ENCODE peak calls at places on chromosomes 5 and 9, in eight cellular contexts. One of them, this sample, is unnamed.

GRCh38 chr5:41392016-41392415 is 118.4 kb downstream of the PLCXD3 start:
- DNase-seq in IMR-90: no peak
- DNase-seq in PC-3: peak; percentile 79
- DNase-seq in neural progenitor cell: no peak
- DNase-seq in colonic mucosa: no peak
- DNase-seq in HCT116: no peak
- DNase-seq in H9: no peak
- DNase-seq in DND-41: no peak
- DNase-seq in this sample: no peak

GRCh38 chr5:22391956-22392355 is 461.2 kb downstream of the CDH12 start:
- DNase-seq in DND-41: no peak
- DNase-seq in neural progenitor cell: no peak
- DNase-seq in colonic mucosa: no peak
- DNase-seq in H9: no peak
- DNase-seq in PC-3: peak; percentile 11
- DNase-seq in IMR-90: no peak
- DNase-seq in HCT116: no peak
- DNase-seq in this sample: no peak

GRCh38 chr5:75461679-75462078 is 49.8 kb downstream of the CERT1 start:
- DNase-seq in H9: no peak
- DNase-seq in PC-3: no peak
- DNase-seq in DND-41: no peak
- DNase-seq in colonic mucosa: no peak
- DNase-seq in HCT116: no peak
- DNase-seq in neural progenitor cell: no peak
- DNase-seq in IMR-90: peak; percentile 44
- DNase-seq in this sample: no peak

GRCh38 chr5:58188287-58188651 is 271.6 kb downstream of the PLK2 start:
- DNase-seq in neural progenitor cell: peak; percentile 27
- DNase-seq in colonic mucosa: no peak
- DNase-seq in PC-3: peak; percentile 84
- DNase-seq in H9: no peak
- DNase-seq in IMR-90: peak; percentile 70
- DNase-seq in HCT116: peak; percentile 55
- DNase-seq in DND-41: no peak
- DNase-seq in this sample: no peak

GRCh38 chr5:179487145-179487544 is 63.2 kb upstream of the RUFY1 start:
- DNase-seq in DND-41: no peak
- DNase-seq in neural progenitor cell: no peak
- DNase-seq in H9: no peak
- DNase-seq in IMR-90: no peak
- DNase-seq in colonic mucosa: no peak
- DNase-seq in HCT116: no peak
- DNase-seq in PC-3: no peak
- DNase-seq in this sample: no peak

GRCh38 chr5:165858118-165858517 is 2352.7 kb downstream of the MAT2B start:
- DNase-seq in colonic mucosa: no peak
- DNase-seq in H9: no peak
- DNase-seq in neural progenitor cell: no peak
- DNase-seq in HCT116: no peak
- DNase-seq in IMR-90: no peak
- DNase-seq in PC-3: no peak
- DNase-seq in DND-41: peak; percentile 13
- DNase-seq in this sample: no peak

GRCh38 chr5:71651554-71651953 is 64.4 kb downstream of the MCCC2 start:
- DNase-seq in neural progenitor cell: no peak
- DNase-seq in DND-41: no peak
- DNase-seq in HCT116: no peak
- DNase-seq in colonic mucosa: no peak
- DNase-seq in IMR-90: no peak
- DNase-seq in H9: no peak
- DNase-seq in PC-3: no peak
- DNase-seq in this sample: no peak

GRCh38 chr5:62593331-62593730 is 14.7 kb downstream of the LRRC70 start:
- DNase-seq in neural progenitor cell: no peak
- DNase-seq in IMR-90: peak; percentile 52
- DNase-seq in DND-41: no peak
- DNase-seq in HCT116: no peak
- DNase-seq in PC-3: no peak
- DNase-seq in colonic mucosa: no peak
- DNase-seq in H9: no peak
- DNase-seq in this sample: no peak

GRCh38 chr9:15401266-15401665 is 21.4 kb upstream of the SNAPC3 start:
- DNase-seq in H9: no peak
- DNase-seq in colonic mucosa: no peak
- DNase-seq in IMR-90: peak; percentile 32
- DNase-seq in DND-41: no peak
- DNase-seq in HCT116: no peak
- DNase-seq in PC-3: no peak
- DNase-seq in neural progenitor cell: no peak
- DNase-seq in this sample: no peak

GRCh38 chr5:149271717-149272558 is at the start of gene AFAP1L1:
- DNase-seq in DND-41: no peak
- DNase-seq in HCT116: peak; percentile 23
- DNase-seq in PC-3: peak; percentile 80
- DNase-seq in neural progenitor cell: peak; percentile 70
- DNase-seq in H9: peak; percentile 59
- DNase-seq in colonic mucosa: peak; percentile 50
- DNase-seq in IMR-90: peak; percentile 46
- DNase-seq in this sample: peak; percentile 85

GRCh38 chr5:76942581-76942980 is 10.3 kb upstream of the CRHBP start:
- DNase-seq in PC-3: no peak
- DNase-seq in neural progenitor cell: no peak
- DNase-seq in DND-41: no peak
- DNase-seq in HCT116: no peak
- DNase-seq in colonic mucosa: no peak
- DNase-seq in H9: no peak
- DNase-seq in IMR-90: peak; percentile 81
- DNase-seq in this sample: no peak

GRCh38 chr5:1497795-1498622 is 25.8 kb downstream of the LPCAT1 start:
- DNase-seq in neural progenitor cell: no peak
- DNase-seq in colonic mucosa: no peak
- DNase-seq in HCT116: no peak
- DNase-seq in IMR-90: no peak
- DNase-seq in DND-41: no peak
- DNase-seq in H9: no peak
- DNase-seq in PC-3: no peak
- DNase-seq in this sample: no peak
- H3K9ac ChIP-seq in neural progenitor cell: no peak overlapping the region
- H3K9ac ChIP-seq in colonic mucosa: no peak overlapping the region
- H3K9ac ChIP-seq in HCT116: no peak overlapping the region
- H3K9ac ChIP-seq in IMR-90: no peak overlapping the region
- H3K9ac ChIP-seq in DND-41: no peak overlapping the region
- H3K9ac ChIP-seq in H9: no peak overlapping the region
- H3K9ac ChIP-seq in PC-3: no peak overlapping the region
- H3K9ac ChIP-seq in this sample: no peak overlapping the region

GRCh38 chr9:95024097-95024671 is 293.3 kb downstream of the FANCC start:
- DNase-seq in colonic mucosa: no peak
- DNase-seq in HCT116: no peak
- DNase-seq in H9: peak; percentile 47
- DNase-seq in PC-3: peak; percentile 20
- DNase-seq in IMR-90: no peak
- DNase-seq in neural progenitor cell: peak; percentile 40
- DNase-seq in DND-41: no peak
- DNase-seq in this sample: peak; percentile 65
- TF ChIP-seq CTCF in colonic mucosa: no peak
- TF ChIP-seq CTCF in HCT116: no peak
- TF ChIP-seq CTCF in H9: no peak
- TF ChIP-seq CTCF in PC-3: peak; percentile 14
- TF ChIP-seq CTCF in IMR-90: no peak
- TF ChIP-seq CTCF in neural progenitor cell: no peak
- TF ChIP-seq CTCF in DND-41: no peak
- TF ChIP-seq CTCF in this sample: no peak

GRCh38 chr9:98974106-98974505 is 30.4 kb downstream of the COL15A1 start:
- DNase-seq in colonic mucosa: no peak
- DNase-seq in H9: no peak
- DNase-seq in DND-41: no peak
- DNase-seq in IMR-90: no peak
- DNase-seq in PC-3: no peak
- DNase-seq in neural progenitor cell: no peak
- DNase-seq in HCT116: no peak
- DNase-seq in this sample: no peak

GRCh38 chr9:98973546-98973921 is 29.8 kb downstream of the COL15A1 start:
- DNase-seq in HCT116: no peak
- DNase-seq in neural progenitor cell: no peak
- DNase-seq in H9: no peak
- DNase-seq in colonic mucosa: no peak
- DNase-seq in IMR-90: no peak
- DNase-seq in DND-41: no peak
- DNase-seq in PC-3: no peak
- DNase-seq in this sample: no peak

GRCh38 chr9:98975838-98976237 is 32.1 kb downstream of the COL15A1 start:
- DNase-seq in HCT116: no peak
- DNase-seq in PC-3: no peak
- DNase-seq in colonic mucosa: no peak
- DNase-seq in IMR-90: no peak
- DNase-seq in DND-41: no peak
- DNase-seq in neural progenitor cell: no peak
- DNase-seq in H9: no peak
- DNase-seq in this sample: no peak

GRCh38 chr9:98974994-98975712 is 31.4 kb downstream of the COL15A1 start:
- DNase-seq in neural progenitor cell: peak; percentile 91
- DNase-seq in HCT116: peak; percentile 61
- DNase-seq in colonic mucosa: peak; percentile 89
- DNase-seq in PC-3: peak; percentile 84
- DNase-seq in IMR-90: peak; percentile 66
- DNase-seq in DND-41: peak; percentile 80
- DNase-seq in H9: peak; percentile 91
- DNase-seq in this sample: peak; percentile 90

GRCh38 chr9:98974554-98974953 is 30.8 kb downstream of the COL15A1 start:
- DNase-seq in IMR-90: no peak
- DNase-seq in DND-41: no peak
- DNase-seq in neural progenitor cell: no peak
- DNase-seq in colonic mucosa: no peak
- DNase-seq in PC-3: no peak
- DNase-seq in HCT116: no peak
- DNase-seq in H9: no peak
- DNase-seq in this sample: peak; percentile 56
- H3K9ac ChIP-seq in IMR-90: no peak overlapping the region
- H3K9ac ChIP-seq in DND-41: no peak overlapping the region
- H3K9ac ChIP-seq in neural progenitor cell: no peak overlapping the region
- H3K9ac ChIP-seq in colonic mucosa: no peak overlapping the region
- H3K9ac ChIP-seq in PC-3: no peak overlapping the region
- H3K9ac ChIP-seq in HCT116: no peak overlapping the region
- H3K9ac ChIP-seq in H9: no peak overlapping the region
- H3K9ac ChIP-seq in this sample: no peak overlapping the region

DNA sequence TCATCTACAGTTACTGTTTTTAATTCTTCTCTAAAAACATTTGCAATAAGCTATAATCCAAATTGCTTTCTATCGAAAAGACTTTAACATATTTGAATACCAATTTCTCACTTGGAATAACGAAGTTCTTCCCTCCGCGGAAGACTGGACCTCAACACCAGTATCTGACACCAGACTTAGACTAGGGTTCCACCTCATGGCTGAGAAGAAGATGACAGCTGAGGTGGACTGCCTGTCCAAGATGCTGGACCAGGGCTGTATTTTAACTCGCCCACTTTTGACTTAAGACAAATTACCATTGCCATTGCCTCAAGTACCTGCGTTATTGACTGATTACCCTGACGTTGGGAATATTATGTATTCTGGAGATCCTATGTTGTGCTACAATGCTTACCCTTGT is 34.1 kb downstream of the ZMAT2 start:
- DNase-seq in IMR-90: no peak
- DNase-seq in colonic mucosa: no peak
- DNase-seq in HCT116: no peak
- DNase-seq in neural progenitor cell: peak; percentile 12
- DNase-seq in H9: no peak
- DNase-seq in DND-41: no peak
- DNase-seq in PC-3: peak; percentile 3
- DNase-seq in this sample: no peak
- TF ChIP-seq CTCF in IMR-90: peak; percentile 13
- TF ChIP-seq CTCF in colonic mucosa: peak; percentile 18
- TF ChIP-seq CTCF in HCT116: peak; percentile 21
- TF ChIP-seq CTCF in neural progenitor cell: peak; percentile 36
- TF ChIP-seq CTCF in H9: peak; percentile 50
- TF ChIP-seq CTCF in DND-41: no peak
- TF ChIP-seq CTCF in PC-3: peak; percentile 28
- TF ChIP-seq CTCF in this sample: no peak

GRCh38 chr5:34497031-34497808 is 158.9 kb upstream of the RAI14 start:
- DNase-seq in DND-41: no peak
- DNase-seq in colonic mucosa: peak; percentile 33
- DNase-seq in PC-3: no peak
- DNase-seq in neural progenitor cell: no peak
- DNase-seq in HCT116: no peak
- DNase-seq in IMR-90: no peak
- DNase-seq in H9: no peak
- DNase-seq in this sample: peak; percentile 93

GRCh38 chr5:34501033-34501432 is 155.1 kb upstream of the RAI14 start:
- DNase-seq in PC-3: no peak
- DNase-seq in HCT116: no peak
- DNase-seq in neural progenitor cell: no peak
- DNase-seq in colonic mucosa: no peak
- DNase-seq in H9: no peak
- DNase-seq in DND-41: no peak
- DNase-seq in IMR-90: no peak
- DNase-seq in this sample: no peak

GRCh38 chr5:34500236-34500836 is 155.8 kb upstream of the RAI14 start:
- DNase-seq in colonic mucosa: no peak
- DNase-seq in DND-41: no peak
- DNase-seq in HCT116: no peak
- DNase-seq in neural progenitor cell: no peak
- DNase-seq in H9: no peak
- DNase-seq in PC-3: no peak
- DNase-seq in IMR-90: no peak
- DNase-seq in this sample: no peak

GRCh38 chr5:34498582-34498981 is 157.5 kb upstream of the RAI14 start:
- DNase-seq in DND-41: no peak
- DNase-seq in neural progenitor cell: no peak
- DNase-seq in colonic mucosa: no peak
- DNase-seq in IMR-90: no peak
- DNase-seq in PC-3: no peak
- DNase-seq in H9: no peak
- DNase-seq in HCT116: no peak
- DNase-seq in this sample: no peak

DNA sequence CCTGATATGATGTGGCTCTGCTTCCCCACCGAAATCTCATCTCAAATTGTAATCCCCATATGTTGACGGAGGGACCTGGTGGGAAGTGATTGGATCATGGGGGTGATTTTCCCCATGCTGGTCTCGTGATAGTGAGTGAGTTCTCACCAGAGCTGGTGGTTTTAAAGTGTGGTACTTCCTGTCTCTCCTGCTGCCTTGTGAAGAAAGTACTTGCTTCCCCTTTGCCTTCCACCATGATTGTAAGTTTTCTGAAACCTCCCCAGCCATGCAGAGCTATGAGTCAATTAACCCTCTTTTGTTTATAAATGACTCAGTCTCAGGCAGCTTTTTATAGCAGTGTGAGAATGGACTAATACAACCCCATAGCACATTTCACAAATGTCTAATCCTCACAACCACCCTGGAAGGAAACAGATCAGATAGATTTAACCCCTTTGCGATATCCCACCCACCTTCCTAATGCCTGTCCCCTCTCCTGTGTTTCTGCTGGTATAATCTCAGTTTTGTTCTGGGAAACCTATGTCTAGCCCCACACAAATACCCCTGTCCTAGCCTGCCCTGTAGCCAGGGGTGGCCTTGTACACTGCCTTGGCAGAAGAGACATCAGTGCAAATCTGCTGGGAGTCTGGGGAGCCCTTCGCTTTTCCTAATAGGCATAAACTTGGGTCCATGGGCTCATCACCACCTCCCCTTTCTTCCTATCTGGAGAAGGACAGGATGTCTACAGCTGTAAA is 157.0 kb upstream of the RAI14 start:
- DNase-seq in IMR-90: peak; percentile 90
- DNase-seq in HCT116: no peak
- DNase-seq in H9: no peak
- DNase-seq in neural progenitor cell: no peak
- DNase-seq in colonic mucosa: no peak
- DNase-seq in PC-3: peak; percentile 62
- DNase-seq in DND-41: no peak
- DNase-seq in this sample: no peak
- H3K9ac ChIP-seq in IMR-90: peak overlapping the region; percentile 21
- H3K9ac ChIP-seq in HCT116: no peak overlapping the region
- H3K9ac ChIP-seq in H9: no peak overlapping the region
- H3K9ac ChIP-seq in neural progenitor cell: no peak overlapping the region
- H3K9ac ChIP-seq in colonic mucosa: no peak overlapping the region
- H3K9ac ChIP-seq in PC-3: peak overlapping the region; percentile 32
- H3K9ac ChIP-seq in DND-41: no peak overlapping the region
- H3K9ac ChIP-seq in this sample: no peak overlapping the region